ENCODE peak calls at places on chromosomes 6 and 20, in seven cellular contexts. N is astrocyte of the spinal cord, I is fibroblast of lung, F is H7, M is kidney, G is fibroblast of the aortic adventitia, Q is epithelial cell of esophagus. D is an unnamed sample.

GRCh38 chr6:1153696-1154245 is 158.1 kb upstream of the FOXQ1 start:
- DNase-seq in Q (no peak), F (no peak), G (peak; percentile 33), I (no peak), M (no peak), N (no peak), D (no peak)

GRCh38 chr20:33917813-33918525 is 75.7 kb upstream of the RALY start:
- DNase-seq in Q (no peak), F (no peak), I (no peak), N (no peak), M (no peak), G (peak; percentile 67), D (no peak)

GRCh38 chr6:54525731-54526130 is 217.5 kb downstream of the TINAG start:
- DNase-seq in F (no peak), N (peak; percentile 91), M (no peak), Q (peak; percentile 68), G (peak; percentile 2), I (peak; percentile 48), D (no peak)

GRCh38 chr6:137823826-137824501 is 43.1 kb upstream of the TNFAIP3 start:
- DNase-seq in N (peak; percentile 72), Q (peak; percentile 72), I (peak; percentile 84), F (no peak), M (no peak), G (peak; percentile 66), D (no peak)

GRCh38 chr6:33755070-33755869 is 8.6 kb upstream of the IP6K3 start:
- DNase-seq in N (no peak), I (no peak), F (no peak), G (no peak), Q (no peak), M (no peak), D (no peak)

GRCh38 chr6:84796343-84796742 is 31.9 kb upstream of the TBX18 start:
- DNase-seq in G (no peak), I (no peak), Q (no peak), N (no peak), F (no peak), M (no peak), D (no peak)

GRCh38 chr6:97280766-97281165 is 2.2 kb downstream of the MMS22L start:
- DNase-seq in F (no peak), I (no peak), G (no peak), N (no peak), Q (peak; percentile 11), M (no peak), D (no peak)

GRCh38 chr20:40880063-40880715 is 148.4 kb upstream of the TOP1 start:
- DNase-seq in N (no peak), G (no peak), F (no peak), I (no peak), Q (peak; percentile 24), M (no peak), D (no peak)

GRCh38 chr6:27247133-27247836 is at the start of gene PRSS16:
- DNase-seq in M (no peak), I (no peak), N (no peak), Q (no peak), F (no peak), G (no peak), D (no peak)

GRCh38 chr20:8156603-8157079 is 24.6 kb downstream of the PLCB1 start:
- DNase-seq in F (no peak), G (peak; percentile 56), M (no peak), N (peak; percentile 57), Q (peak; percentile 8), I (peak; percentile 52), D (no peak)

GRCh38 chr6:163263196-163263595 is 151.3 kb upstream of the QKI start:
- DNase-seq in F (no peak), G (no peak), N (peak; percentile 56), Q (no peak), M (no peak), I (no peak), D (no peak)

GRCh38 chr6:36727491-36728021 is 29.9 kb downstream of the RAB44 start:
- DNase-seq in N (peak; percentile 42), G (peak; percentile 5), Q (peak; percentile 53), F (no peak), I (no peak), M (no peak), D (no peak)

GRCh38 chr20:12528591-12529041 is 480.2 kb upstream of the SPTLC3 start:
- DNase-seq in F (no peak), I (no peak), Q (no peak), G (no peak), N (no peak), M (no peak), D (no peak)

GRCh38 chr20:38290829-38291581 is 13.0 kb upstream of the BPI start:
- DNase-seq in M (no peak), I (peak; percentile 91), N (peak; percentile 98), Q (peak; percentile 31), G (peak; percentile 60), F (peak; percentile 85), D (no peak)

GRCh38 chr6:12148841-12149240 is 136.7 kb downstream of the HIVEP1 start:
- DNase-seq in F (no peak), N (peak; percentile 16), G (no peak), M (no peak), I (no peak), Q (no peak), D (no peak)

GRCh38 chr6:138991206-138991605 is 3.2 kb upstream of the REPS1 start:
- DNase-seq in N (no peak), Q (no peak), I (no peak), F (no peak), M (no peak), G (no peak), D (no peak)

GRCh38 chr6:5998741-5999687 is 7.7 kb downstream of the NRN1 start:
- DNase-seq in Q (no peak), N (peak; percentile 40), M (no peak), F (peak; percentile 88), I (no peak), G (no peak), D (no peak)

GRCh38 chr20:32820000-32820697 is 395 bp downstream of the MAPRE1 start:
- DNase-seq in N (peak; percentile 50), M (peak; percentile 95), Q (peak; percentile 45), I (peak; percentile 42), F (peak; percentile 96), G (peak; percentile 23), D (peak; percentile 5)

GRCh38 chr6:41599015-41599835 is 39.0 kb upstream of the MDFI start:
- DNase-seq in G (no peak), Q (no peak), I (no peak), M (peak; percentile 48), N (no peak), F (peak; percentile 84), D (no peak)

GRCh38 chr6:166448432-166448831 is 65.7 kb upstream of the MPC1 start:
- DNase-seq in G (no peak), I (no peak), M (peak; percentile 48), Q (no peak), F (no peak), N (no peak), D (no peak)

GRCh38 chr20:36663026-36663425 is 17.0 kb upstream of the SLA2 start:
- DNase-seq in G (no peak), M (no peak), F (no peak), Q (no peak), I (no peak), N (no peak), D (no peak)

GRCh38 chr20:36656733-36657132 is 10.7 kb upstream of the SLA2 start:
- DNase-seq in Q (no peak), I (no peak), F (no peak), N (no peak), M (no peak), G (peak; percentile 3), D (no peak)

GRCh38 chr20:36654506-36654905 is 8.5 kb upstream of the SLA2 start:
- DNase-seq in M (no peak), F (no peak), Q (no peak), N (no peak), G (no peak), I (no peak), D (no peak)

GRCh38 chr20:36653456-36653855 is 7.5 kb upstream of the SLA2 start:
- DNase-seq in F (no peak), I (no peak), M (no peak), N (no peak), Q (no peak), G (no peak), D (no peak)

DNA sequence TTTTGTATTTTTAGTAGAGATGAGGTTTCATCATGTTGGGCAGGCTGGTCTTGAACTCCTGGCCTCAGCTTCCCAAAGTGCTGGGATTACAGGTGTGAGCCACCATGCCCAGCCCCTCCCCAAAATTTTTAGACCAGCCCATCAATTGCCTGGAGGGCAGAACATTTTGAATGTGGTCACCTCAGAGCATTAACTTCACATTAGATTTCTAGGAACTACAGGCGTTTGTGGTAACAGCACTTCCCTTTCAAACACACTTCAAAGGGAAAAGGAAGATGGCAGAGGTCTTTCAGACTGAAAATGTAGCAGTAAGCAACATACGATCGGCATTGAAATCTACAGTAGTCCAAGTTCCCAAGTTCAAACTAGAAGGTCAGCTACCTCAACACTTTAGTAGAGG is 12.3 kb upstream of the SLA2 start:
- DNase-seq in F (no peak), I (no peak), M (no peak), Q (no peak), N (no peak), G (no peak), D (no peak)
- H3K4me3 ChIP-seq in F (no peak overlapping the region), I (no peak overlapping the region), M (no peak overlapping the region), Q (no peak overlapping the region), N (no peak overlapping the region), G (no peak overlapping the region), D (no peak overlapping the region)

DNA sequence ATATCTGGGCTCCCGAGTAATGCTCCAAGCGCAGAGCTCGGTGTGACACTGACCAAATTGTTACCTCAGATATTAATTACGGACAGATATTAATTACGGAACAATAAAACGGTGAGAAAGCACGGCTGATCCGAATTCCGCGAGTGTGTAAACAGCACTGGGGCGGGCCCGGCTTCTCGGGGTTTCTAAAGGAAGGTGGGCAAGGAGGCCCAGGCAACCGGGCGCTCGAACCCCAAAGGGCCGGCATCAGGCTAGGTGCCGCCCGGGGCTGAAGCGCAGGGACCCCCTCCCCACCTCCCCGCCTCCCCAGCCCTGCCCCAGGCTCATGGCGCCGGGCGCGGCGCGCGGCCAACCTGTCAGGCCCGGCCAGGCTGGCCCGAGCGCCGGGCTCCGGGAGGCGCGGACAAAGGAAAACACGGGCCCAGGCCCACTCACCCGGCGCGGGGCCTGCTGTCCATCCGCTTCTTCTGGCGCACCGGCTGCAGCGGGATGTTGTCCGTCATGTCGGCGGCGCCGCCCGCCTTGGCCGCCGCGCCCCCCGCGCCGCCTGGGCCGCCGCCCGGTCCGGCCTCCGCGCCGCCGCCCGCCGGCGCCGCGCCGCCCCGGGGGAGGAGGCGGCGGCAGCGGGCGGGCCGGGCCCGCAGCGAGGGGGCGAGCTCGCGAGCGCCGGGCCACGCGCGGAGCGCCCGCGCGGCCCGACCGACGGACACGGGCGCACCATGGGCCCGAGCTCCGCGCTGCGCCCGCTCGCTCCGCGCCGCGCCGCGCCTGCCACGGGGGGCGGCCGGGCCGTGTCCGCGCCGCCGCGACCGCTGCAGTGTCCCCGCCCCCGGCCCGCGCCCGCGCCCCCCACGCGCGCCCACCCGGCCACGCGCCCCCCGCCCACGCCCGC is at the start of gene ATP9A:
- DNase-seq in G (peak; percentile 27), I (peak; percentile 21), M (peak; percentile 77), Q (peak; percentile 21), N (no peak), F (peak; percentile 88), D (no peak)
- H3K4me3 ChIP-seq in G (peak within 1 kb of the TSS; percentile 85), I (peak within 1 kb of the TSS; percentile 94), M (peak within 1 kb of the TSS; percentile 72), Q (peak within 1 kb of the TSS; percentile 68), N (peak within 1 kb of the TSS; percentile 80), F (peak within 1 kb of the TSS; percentile 60), D (peak within 1 kb of the TSS; percentile 96)

GRCh38 chr6:73180076-73180717 is 45.1 kb downstream of the KHDC1L start:
- DNase-seq in N (no peak), M (no peak), F (no peak), I (no peak), G (no peak), Q (peak; percentile 56), D (no peak)
- H3K4me3 ChIP-seq in N (no peak overlapping the region), M (no peak overlapping the region), F (no peak overlapping the region), I (peak overlapping the region; percentile 47), G (peak overlapping the region; percentile 52), Q (no peak overlapping the region), D (peak overlapping the region; percentile 66)

GRCh38 chr20:62240015-62240685 is 1.8 kb downstream of the OSBPL2 start:
- DNase-seq in N (no peak), G (no peak), F (no peak), M (no peak), Q (no peak), I (no peak), D (no peak)
- H3K4me3 ChIP-seq in N (no peak overlapping the region), G (peak overlapping the region; percentile 28), F (no peak overlapping the region), M (no peak overlapping the region), Q (peak overlapping the region; percentile 78), I (peak overlapping the region; percentile 2), D (peak overlapping the region; percentile 86)